ENCODE peak calls at places on chromosome 10, in eight cellular contexts. A is left ventricle myocardium inferior, F is RWPE2, E is stomach, C is heart left ventricle, H is GM23338, I is thoracic aorta, Z is endothelial cell of umbilical vein. P is an unnamed sample.

GRCh38 chr10:125048101-125048864 is 106.4 kb downstream of the ZRANB1 start:
- DNase-seq in H (peak; percentile 94), I (no peak), A (peak; percentile 87), F (no peak), C (peak; percentile 90), E (peak; percentile 90), Z (peak; percentile 84), P (peak; percentile 94)

GRCh38 chr10:75776738-75777504 is 345.5 kb downstream of the LRMDA start:
- DNase-seq in F (no peak), C (no peak), Z (no peak), I (no peak), E (peak; percentile 79), H (no peak), A (no peak), P (no peak)

GRCh38 chr10:79178614-79179403 is 110.0 kb downstream of the ZMIZ1 start:
- DNase-seq in A (no peak), I (no peak), H (no peak), Z (peak; percentile 93), F (no peak), C (peak; percentile 76), E (no peak), P (peak; percentile 83)

GRCh38 chr10:6995846-6996245 is 415.0 kb downstream of the SFMBT2 start:
- DNase-seq in E (no peak), F (no peak), A (no peak), C (no peak), Z (peak; percentile 2), I (no peak), H (no peak), P (no peak)

GRCh38 chr10:29643785-29644501 is 9.2 kb upstream of the SVIL start:
- DNase-seq in E (no peak), H (no peak), A (peak; percentile 40), C (peak; percentile 48), I (no peak), Z (no peak), F (no peak), P (peak; percentile 93)

GRCh38 chr10:126131338-126131737 is 235.0 kb downstream of the FANK1 start:
- DNase-seq in I (no peak), C (no peak), E (no peak), F (no peak), A (no peak), H (no peak), Z (no peak), P (no peak)

GRCh38 chr10:7488418-7488829 is 77.6 kb upstream of the SFMBT2 start:
- DNase-seq in F (no peak), H (no peak), A (no peak), Z (no peak), C (no peak), E (no peak), I (no peak), P (peak; percentile 86)

GRCh38 chr10:128643658-128644057 is 517.4 kb upstream of the MKI67 start:
- DNase-seq in C (no peak), E (no peak), H (no peak), A (no peak), I (no peak), Z (no peak), F (no peak), P (no peak)

GRCh38 chr10:102342462-102342861 is 53.0 kb upstream of the NFKB2 start:
- DNase-seq in F (no peak), Z (peak; percentile 9), H (peak; percentile 96), A (no peak), C (no peak), I (no peak), E (peak; percentile 29), P (no peak)

GRCh38 chr10:129123428-129123827 is 343.6 kb upstream of the MGMT start:
- DNase-seq in E (no peak), H (no peak), F (no peak), I (no peak), C (no peak), A (no peak), Z (no peak), P (no peak)

GRCh38 chr10:59155556-59155955 is 20.9 kb upstream of the PHYHIPL start:
- DNase-seq in A (no peak), Z (no peak), I (no peak), F (no peak), C (no peak), E (no peak), H (no peak), P (no peak)

GRCh38 chr10:76017733-76018433 is 586.5 kb downstream of the LRMDA start:
- DNase-seq in E (no peak), Z (no peak), H (no peak), I (no peak), C (no peak), A (no peak), F (no peak), P (no peak)

GRCh38 chr10:61565819-61566560 is 96.7 kb upstream of the CABCOCO1 start:
- DNase-seq in A (no peak), E (no peak), I (no peak), F (no peak), H (no peak), C (no peak), Z (no peak), P (no peak)

GRCh38 chr10:5466451-5466996 is 32.8 kb downstream of the CALML5 start:
- DNase-seq in F (no peak), Z (no peak), C (no peak), E (peak; percentile 87), H (peak; percentile 90), A (no peak), I (no peak), P (peak; percentile 88)

GRCh38 chr10:112395809-112396530 is 22.1 kb downstream of the ACSL5 start:
- DNase-seq in Z (no peak), H (no peak), I (no peak), C (no peak), E (no peak), A (no peak), F (no peak), P (no peak)

GRCh38 chr10:28559661-28560060 is 26.7 kb downstream of the WAC start:
- DNase-seq in Z (no peak), E (no peak), A (no peak), C (no peak), I (no peak), F (no peak), H (peak; percentile 68), P (no peak)

GRCh38 chr10:49666685-49667084 is 12.8 kb upstream of the C10orf53 start:
- DNase-seq in H (no peak), F (no peak), C (no peak), I (no peak), Z (no peak), A (no peak), E (no peak), P (no peak)

GRCh38 chr10:105192146-105192545 is 551.1 kb downstream of the SORCS3 start:
- DNase-seq in Z (no peak), E (no peak), C (no peak), A (no peak), I (no peak), F (no peak), H (no peak), P (no peak)
- H3K4me1 ChIP-seq in Z (no peaks in the 10 kb centered on the region), E (no peaks in the 10 kb centered on the region), C (no peaks in the 10 kb centered on the region), A (no peaks in the 10 kb centered on the region), I (no peaks in the 10 kb centered on the region), F (peaks cover 12% of the 10 kb centered on the region), H (no peaks in the 10 kb centered on the region), P (no peaks in the 10 kb centered on the region)

GRCh38 chr10:44913312-44914079 is 2.4 kb downstream of the TMEM72 start:
- DNase-seq in H (no peak), C (no peak), E (no peak), F (no peak), I (no peak), A (no peak), Z (no peak), P (no peak)

GRCh38 chr10:44911951-44912350 is 814 bp downstream of the TMEM72 start:
- DNase-seq in I (no peak), Z (no peak), E (no peak), F (no peak), A (no peak), C (no peak), H (no peak), P (no peak)

GRCh38 chr10:44909910-44910309 is 1.2 kb upstream of the TMEM72 start:
- DNase-seq in F (no peak), C (no peak), I (no peak), E (no peak), Z (no peak), A (no peak), H (no peak), P (no peak)

GRCh38 chr10:44908936-44909335 is 2.2 kb upstream of the TMEM72 start:
- DNase-seq in E (no peak), Z (no peak), A (no peak), H (no peak), C (no peak), F (no peak), I (no peak), P (no peak)

GRCh38 chr10:44911081-44911540 is at the start of gene TMEM72:
- DNase-seq in E (peak; percentile 92), H (peak; percentile 61), F (no peak), I (no peak), Z (no peak), A (no peak), C (no peak), P (no peak)
- H3K27ac ChIP-seq in E (peak within 1 kb of the TSS; percentile 42), H (no peak within 1 kb of the TSS), F (no peak within 1 kb of the TSS), I (no peak within 1 kb of the TSS), Z (no peak within 1 kb of the TSS), A (no peak within 1 kb of the TSS), C (no peak within 1 kb of the TSS), P (no peak within 1 kb of the TSS)

GRCh38 chr10:43226851-43227845 is 39.7 kb downstream of the RASGEF1A start:
- DNase-seq in C (peak; percentile 10), A (peak; percentile 2), F (no peak), E (no peak), H (no peak), Z (no peak), I (peak; percentile 0), P (peak; percentile 38)
- H3K27me3 ChIP-seq in C (peaks cover 48% of the 10 kb centered on the region), A (peaks cover 59% of the 10 kb centered on the region), F (peaks cover 25% of the 10 kb centered on the region), E (peaks cover 55% of the 10 kb centered on the region), H (peaks cover 44% of the 10 kb centered on the region), Z (peaks cover 26% of the 10 kb centered on the region), I (no peaks in the 10 kb centered on the region), P (peaks cover 49% of the 10 kb centered on the region)

GRCh38 chr10:3784510-3785250 is at the start of gene KLF6:
- DNase-seq in I (no peak), E (peak; percentile 45), F (no peak), C (peak; percentile 60), A (peak; percentile 63), H (peak; percentile 37), Z (no peak), P (peak; percentile 81)

GRCh38 chr10:3782099-3782455 is 2.9 kb downstream of the KLF6 start:
- DNase-seq in E (no peak), C (no peak), Z (no peak), I (no peak), A (no peak), F (no peak), H (no peak), P (no peak)

GRCh38 chr10:3782456-3783312 is 2.3 kb downstream of the KLF6 start:
- DNase-seq in H (no peak), C (peak; percentile 84), F (no peak), Z (peak; percentile 95), A (peak; percentile 59), E (peak; percentile 53), I (no peak), P (peak; percentile 91)

GRCh38 chr10:3783721-3784432 is 1.1 kb downstream of the KLF6 start:
- DNase-seq in C (peak; percentile 70), A (peak; percentile 80), E (peak; percentile 61), F (no peak), H (peak; percentile 79), I (no peak), Z (peak; percentile 59), P (peak; percentile 89)

DNA sequence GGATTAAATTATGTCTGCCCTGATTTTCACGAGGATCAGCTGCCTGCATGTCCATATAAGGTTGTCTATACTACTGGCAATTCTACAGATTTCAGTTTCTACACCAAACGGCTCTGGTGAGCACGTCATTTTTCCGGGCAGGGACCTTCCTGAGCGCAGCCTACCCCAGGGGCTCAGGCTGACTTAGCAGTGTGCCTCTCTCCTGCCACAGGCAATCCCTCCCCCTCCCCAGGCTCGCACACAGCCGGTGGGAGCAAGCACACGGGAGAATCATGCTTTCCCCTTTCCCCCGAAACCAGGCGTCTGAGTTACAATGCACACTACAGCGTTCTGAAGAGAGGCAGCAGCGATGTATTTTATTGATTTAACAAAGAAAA is 1.7 kb downstream of the KLF6 start:
- DNase-seq in I (no peak), A (no peak), F (no peak), Z (no peak), H (peak; percentile 69), C (peak; percentile 66), E (peak; percentile 65), P (peak; percentile 87)
- H3K4me1 ChIP-seq in I (peaks cover 27% of the 10 kb centered on the region), A (peaks cover 79% of the 10 kb centered on the region), F (peaks cover 34% of the 10 kb centered on the region), Z (peaks cover 47% of the 10 kb centered on the region), H (peaks cover 28% of the 10 kb centered on the region), C (peaks cover 36% of the 10 kb centered on the region), E (peaks cover 50% of the 10 kb centered on the region), P (peaks cover 40% of the 10 kb centered on the region)